ENCODE peak calls at places on chromosomes 12 and 14, in ten cellular contexts. V, G, X, F, A, C, M, O, Y and H are unnamed samples.

GRCh38 chr12:72282721-72283120 is 10.6 kb downstream of the TRHDE start:
- DNase-seq in G (no peak), X (no peak), V (no peak), A (peak), O (no peak), F (no peak), C (no peak), M (no peak), Y (no peak), H (no peak)

GRCh38 chr12:56034586-56035332 is 7.0 kb upstream of the RPS26 start:
- DNase-seq in C (no peak), F (no peak), G (no peak), X (no peak), A (no peak), Y (no peak), V (no peak), O (no peak), M (no peak), H (no peak)

GRCh38 chr12:81261508-81262207 is 183.8 kb downstream of the ACSS3 start:
- DNase-seq in C (no peak), F (no peak), V (no peak), A (no peak), Y (no peak), O (peak), G (no peak), X (no peak), M (no peak), H (no peak)

GRCh38 chr12:11577658-11578260 is 71.7 kb upstream of the ETV6 start:
- DNase-seq in G (no peak), X (no peak), F (no peak), V (no peak), M (no peak), A (no peak), O (no peak), C (no peak), Y (no peak), H (peak)

GRCh38 chr14:69049675-69050074 is 70.6 kb upstream of the ACTN1 start:
- DNase-seq in M (no peak), Y (no peak), G (no peak), O (no peak), V (no peak), F (no peak), C (no peak), A (peak), X (no peak), H (peak)

GRCh38 chr12:76025601-76026575 is 5.7 kb downstream of the PHLDA1 start:
- DNase-seq in C (no peak), A (peak), X (no peak), G (no peak), Y (no peak), V (no peak), M (no peak), O (no peak), F (no peak), H (peak)

GRCh38 chr12:113800201-113800600 is 165.9 kb downstream of the RBM19 start:
- DNase-seq in C (no peak), A (no peak), M (no peak), G (no peak), Y (no peak), F (no peak), V (no peak), X (no peak), O (no peak), H (no peak)

GRCh38 chr14:81432171-81432570 is 32.0 kb upstream of the STON2 start:
- DNase-seq in M (no peak), X (no peak), A (peak), V (no peak), F (no peak), Y (no peak), G (no peak), C (no peak), O (no peak), H (peak)

GRCh38 chr12:67991158-67991557 is 1.9 kb downstream of the IFNG-AS1 start:
- DNase-seq in F (no peak), G (no peak), A (no peak), C (no peak), V (no peak), Y (no peak), X (no peak), M (no peak), O (peak), H (no peak)

GRCh38 chr14:33806905-33807304 is 144.0 kb downstream of the EGLN3 start:
- DNase-seq in M (no peak), G (no peak), C (no peak), V (no peak), O (no peak), Y (no peak), X (no peak), A (no peak), F (no peak), H (no peak)

GRCh38 chr12:32379213-32379612 is 20.1 kb upstream of the FGD4 start:
- DNase-seq in Y (no peak), M (no peak), G (no peak), A (no peak), O (no peak), X (no peak), F (no peak), C (no peak), V (no peak), H (no peak)

GRCh38 chr14:99229654-99230215 is 42.3 kb downstream of the BCL11B start:
- DNase-seq in F (no peak), V (no peak), A (no peak), X (no peak), Y (no peak), C (no peak), O (no peak), M (no peak), G (no peak), H (no peak)

GRCh38 chr14:77967110-77967509 is 167.2 kb downstream of the ADCK1 start:
- DNase-seq in Y (no peak), A (no peak), C (no peak), G (no peak), F (no peak), O (no peak), M (no peak), V (no peak), X (no peak), H (no peak)

GRCh38 chr14:92185559-92185958 is 63.8 kb downstream of the CPSF2 start:
- DNase-seq in X (no peak), G (no peak), M (no peak), V (no peak), C (no peak), Y (no peak), F (no peak), A (no peak), O (no peak), H (no peak)

GRCh38 chr14:79915411-79915810 is 295.9 kb downstream of the DIO2 start:
- DNase-seq in V (no peak), G (no peak), Y (no peak), C (no peak), O (no peak), A (no peak), X (no peak), M (no peak), F (no peak), H (no peak)

GRCh38 chr14:38127784-38128183 is 79.9 kb upstream of the SSTR1 start:
- DNase-seq in O (no peak), M (no peak), C (no peak), X (no peak), Y (no peak), A (no peak), V (no peak), G (no peak), F (no peak), H (no peak)

GRCh38 chr14:55673048-55673447 is 93.0 kb downstream of the KTN1 start:
- DNase-seq in A (no peak), G (no peak), F (no peak), V (no peak), O (no peak), Y (no peak), C (no peak), X (no peak), M (no peak), H (no peak)

GRCh38 chr12:1629338-1630080 is 478 bp downstream of the WNT5B start:
- DNase-seq in F (no peak), C (no peak), A (no peak), X (no peak), V (peak), M (no peak), O (no peak), Y (no peak), G (no peak), H (no peak)
- H3K4me3 ChIP-seq in F (peak), C (peak), A (peak), X (peak), V (peak), M (peak), O (peak), Y (peak), G (peak), H (no peak)

DNA sequence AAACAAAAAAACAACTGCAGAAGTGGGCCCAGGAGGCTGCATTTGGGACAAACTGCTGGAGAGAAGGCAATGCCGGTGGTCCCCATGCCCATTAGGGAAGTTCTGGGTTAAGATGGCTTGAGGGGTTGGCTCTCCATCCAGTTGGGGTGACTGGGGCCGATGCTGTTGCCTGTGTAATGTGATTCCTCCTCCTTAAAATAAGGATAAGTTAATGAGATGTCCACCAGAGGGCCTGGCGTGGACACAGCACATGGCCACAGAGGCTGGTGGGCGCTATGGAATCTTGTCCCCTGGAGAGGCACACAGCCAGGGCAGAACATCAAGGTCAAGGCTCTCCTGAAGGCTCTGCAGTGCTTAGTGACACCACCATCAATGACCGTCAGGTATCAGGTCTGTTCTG is 1.0 kb upstream of the TESC start:
- DNase-seq in O (no peak), M (no peak), Y (no peak), G (peak), F (no peak), V (no peak), C (no peak), A (no peak), X (no peak), H (no peak)
- TF ChIP-seq CTCF in O (no peak), M (peak), Y (no peak), G (peak), F (no peak), V (no peak), C (peak), A (peak), X (no peak), H (no peak)

GRCh38 chr12:110739894-110740293 is 2.8 kb downstream of the PPP1CC start:
- DNase-seq in G (no peak), Y (no peak), A (no peak), F (no peak), C (no peak), O (peak), V (no peak), M (no peak), X (no peak), H (no peak)
- H3K4me3 ChIP-seq in G (no peak), Y (peak), A (no peak), F (peak), C (no peak), O (peak), V (no peak), M (peak), X (peak), H (no peak)

DNA sequence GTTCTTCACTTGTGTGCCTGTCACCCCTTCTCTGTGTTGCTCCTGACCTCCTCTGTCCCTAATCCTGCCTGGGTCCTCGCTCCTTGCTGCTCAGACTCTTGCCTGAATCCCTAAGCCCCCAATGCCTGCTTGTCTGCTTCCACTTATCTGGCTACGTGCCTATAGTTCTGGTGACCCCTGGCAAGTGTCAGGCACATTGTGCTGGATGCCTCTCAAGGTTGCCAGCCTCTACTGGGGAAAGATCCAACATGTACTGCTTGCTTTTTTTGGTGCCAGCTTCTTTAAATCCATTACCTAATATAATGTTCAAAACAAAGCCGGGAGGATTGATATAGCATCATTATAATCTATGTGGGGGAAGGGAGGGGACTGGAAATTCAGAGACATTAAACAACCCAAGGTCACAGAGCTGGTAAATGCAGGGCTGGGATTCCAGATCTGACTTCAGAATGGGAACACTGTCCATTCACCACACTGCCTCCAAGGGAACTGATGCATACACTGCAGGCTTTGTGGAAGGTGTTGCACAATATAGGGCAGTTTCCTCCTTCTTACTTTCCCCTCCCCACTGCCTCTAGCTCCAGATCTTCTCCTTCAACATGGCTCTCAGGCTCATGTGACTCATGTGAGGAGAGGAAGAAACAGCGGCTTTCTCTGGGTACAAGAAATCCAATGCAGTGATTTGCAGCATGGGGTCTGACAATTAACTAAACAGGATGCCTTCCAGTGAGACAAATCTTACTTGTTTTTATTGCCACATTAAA is 447.8 kb upstream of the CCDC196 start:
- DNase-seq in Y (no peak), X (no peak), A (no peak), F (no peak), M (no peak), G (no peak), O (no peak), V (no peak), C (no peak), H (peak)
- TF ChIP-seq CTCF in Y (no peak), X (no peak), A (no peak), F (no peak), M (no peak), G (no peak), O (no peak), V (no peak), C (no peak), H (peak)

DNA sequence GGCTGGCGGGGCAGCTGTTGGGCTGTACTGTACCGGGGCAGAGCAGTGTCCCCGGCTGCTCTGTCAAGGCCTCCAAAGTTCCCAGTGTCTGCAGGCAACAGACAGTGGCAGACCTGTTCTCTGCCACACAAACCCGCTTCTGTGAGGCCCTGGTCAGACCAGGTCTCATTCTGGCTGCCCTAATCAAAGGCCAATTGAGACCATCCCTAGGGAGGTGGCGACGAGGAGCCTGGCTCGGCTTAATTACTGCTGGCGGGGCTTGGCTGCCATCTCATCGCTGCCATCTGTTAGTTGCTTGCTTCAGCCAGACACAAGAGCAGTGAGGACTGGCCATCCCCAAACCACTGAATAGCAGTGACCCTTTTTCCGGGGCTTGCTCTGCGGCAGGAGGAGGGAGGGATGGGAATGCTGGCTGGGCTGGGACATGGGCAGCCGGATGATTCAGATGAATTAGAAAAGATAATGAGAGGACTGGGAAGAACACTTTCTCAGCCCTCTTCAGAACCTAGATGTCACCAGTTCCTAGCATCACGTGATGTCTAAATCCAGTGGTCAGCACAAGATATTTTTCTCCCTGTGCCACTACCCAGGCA is 24.5 kb downstream of the ERG28 start:
- DNase-seq in F (no peak), O (no peak), V (no peak), C (no peak), M (no peak), Y (no peak), G (no peak), X (no peak), A (peak), H (no peak)
- H3K4me3 ChIP-seq in F (no peak), O (no peak), V (no peak), C (no peak), M (no peak), Y (no peak), G (no peak), X (no peak), A (no peak), H (no peak)

GRCh38 chr12:52310622-52311281 is 10.4 kb downstream of the KRT83 start:
- DNase-seq in G (no peak), F (no peak), X (no peak), C (no peak), A (no peak), O (no peak), V (no peak), M (no peak), Y (no peak), H (peak)

GRCh38 chr12:52305921-52306705 is 14.8 kb upstream of the KRT81 start:
- DNase-seq in M (no peak), F (no peak), C (no peak), Y (no peak), G (no peak), O (no peak), A (no peak), X (no peak), V (no peak), H (no peak)

GRCh38 chr12:52311282-52311643 is 9.9 kb downstream of the KRT83 start:
- DNase-seq in F (no peak), X (no peak), C (no peak), O (no peak), G (no peak), M (no peak), V (no peak), A (no peak), Y (no peak), H (no peak)

GRCh38 chr12:52308807-52309425 is 12.3 kb downstream of the KRT83 start:
- DNase-seq in O (no peak), M (no peak), C (no peak), G (no peak), X (no peak), Y (no peak), A (no peak), V (no peak), F (no peak), H (no peak)

DNA sequence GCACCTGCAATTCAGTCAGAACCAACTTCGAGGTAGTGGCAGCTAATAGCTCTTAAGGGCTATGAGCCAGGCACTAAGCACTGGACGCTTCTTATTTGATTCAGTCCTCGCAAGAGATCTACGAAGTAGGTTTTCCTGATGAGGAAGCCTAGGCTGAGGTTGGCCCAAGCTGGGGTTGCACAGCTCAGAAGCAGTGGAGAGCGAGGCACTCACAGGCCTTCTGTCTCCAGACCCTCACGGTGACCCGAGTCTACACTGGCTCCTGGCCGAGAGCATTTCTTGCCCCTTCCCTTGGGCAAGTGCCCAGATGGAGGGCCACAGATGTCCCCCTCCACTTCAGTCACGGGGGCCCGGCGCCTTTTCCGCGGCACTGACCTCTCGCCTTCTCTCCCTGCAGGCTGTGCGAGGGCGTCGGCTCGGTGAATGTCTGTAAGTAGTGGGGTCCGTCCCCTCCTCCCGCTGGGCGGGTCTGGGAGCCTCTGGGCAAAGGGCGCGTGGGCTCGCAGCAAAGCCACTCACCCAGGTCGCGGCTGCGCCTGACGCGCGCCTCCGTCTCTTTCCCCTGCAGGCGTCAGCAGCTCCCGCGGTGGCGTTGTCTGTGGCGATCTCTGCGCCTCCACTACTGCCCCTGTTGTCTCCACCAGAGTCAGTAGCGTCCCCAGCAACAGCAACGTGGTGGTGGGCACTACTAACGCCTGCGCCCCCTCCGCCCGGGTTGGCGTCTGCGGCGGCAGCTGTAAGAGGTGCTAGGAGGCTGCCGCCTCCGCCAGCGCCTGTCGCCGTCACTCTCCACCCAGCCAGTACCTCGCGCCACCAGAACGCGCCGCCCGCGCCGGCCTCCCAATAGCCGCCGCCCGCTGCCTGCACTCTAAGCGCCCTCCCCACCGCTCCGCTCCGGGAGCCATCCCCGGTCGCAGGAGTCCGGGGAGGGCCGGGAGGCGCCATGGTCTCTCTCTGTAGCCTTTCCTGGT is 13.1 kb downstream of the KRT83 start:
- DNase-seq in A (peak), M (no peak), V (peak), G (peak), Y (no peak), X (peak), O (no peak), C (no peak), F (peak), H (peak)
- TF ChIP-seq CTCF in A (no peak), M (peak), V (no peak), G (no peak), Y (peak), X (no peak), O (no peak), C (no peak), F (no peak), H (peak)

GRCh38 chr14:105865266-105865903 is 339.0 kb downstream of the TMEM121 start:
- DNase-seq in X (no peak), M (no peak), Y (no peak), A (no peak), V (no peak), C (peak), O (no peak), F (no peak), G (no peak), H (no peak)
- H3K4me3 ChIP-seq in X (no peak), M (no peak), Y (no peak), A (no peak), V (no peak), C (no peak), O (no peak), F (no peak), G (no peak), H (no peak)